ENCODE peak calls at places on chromosomes 3 and 15, in four cellular contexts. H is K562, P is HepG2, Q is GM12891. X is an unnamed sample.

GRCh38 chr3:14540821-14541385 is 761 bp upstream of the GRIP2 start:
- DNase-seq in H (no peak), P (no peak), Q (no peak), X (no peak)

GRCh38 chr3:20316238-20316637 is 130.2 kb upstream of the SGO1 start:
- DNase-seq in H (no peak), P (no peak), Q (no peak), X (no peak)

GRCh38 chr15:101148166-101148880 is 103.5 kb downstream of the CHSY1 start:
- DNase-seq in H (no peak), P (no peak), Q (no peak), X (no peak)

GRCh38 chr3:136883967-136884720 is 22.1 kb downstream of the NCK1 start:
- DNase-seq in H (no peak), P (no peak), Q (no peak), X (no peak)

GRCh38 chr15:43383070-43383469 is 12.2 kb downstream of the TUBGCP4 start:
- DNase-seq in H (no peak), P (no peak), Q (no peak), X (no peak)

GRCh38 chr15:25709437-25710159 is 153.5 kb downstream of the ATP10A start:
- DNase-seq in H (no peak), P (no peak), Q (no peak), X (no peak)

GRCh38 chr15:67813104-67813634 is 12.1 kb upstream of the SKOR1 start:
- DNase-seq in H (no peak), P (no peak), Q (no peak), X (no peak)

GRCh38 chr15:88648357-88649214 is 9.8 kb downstream of the ISG20 start:
- DNase-seq in H (no peak), P (no peak), Q (no peak), X (no peak)

GRCh38 chr15:74858366-74858735 is 14.8 kb downstream of the SCAMP2 start:
- DNase-seq in H (no peak), P (no peak), Q (no peak), X (no peak)

GRCh38 chr15:91142097-91142744 is 42.2 kb downstream of the SV2B start:
- DNase-seq in H (no peak), P (peak), Q (peak), X (no peak)

GRCh38 chr3:115790759-115791158 is 167.4 kb downstream of the GAP43 start:
- DNase-seq in H (peak), P (peak), Q (no peak), X (no peak)

GRCh38 chr3:82581350-82581749 is 819.9 kb upstream of the GBE1 start:
- DNase-seq in H (no peak), P (no peak), Q (no peak), X (no peak)

GRCh38 chr3:130609580-130609979 is 92.6 kb downstream of the COL6A6 start:
- DNase-seq in H (no peak), P (no peak), Q (no peak), X (no peak)

DNA sequence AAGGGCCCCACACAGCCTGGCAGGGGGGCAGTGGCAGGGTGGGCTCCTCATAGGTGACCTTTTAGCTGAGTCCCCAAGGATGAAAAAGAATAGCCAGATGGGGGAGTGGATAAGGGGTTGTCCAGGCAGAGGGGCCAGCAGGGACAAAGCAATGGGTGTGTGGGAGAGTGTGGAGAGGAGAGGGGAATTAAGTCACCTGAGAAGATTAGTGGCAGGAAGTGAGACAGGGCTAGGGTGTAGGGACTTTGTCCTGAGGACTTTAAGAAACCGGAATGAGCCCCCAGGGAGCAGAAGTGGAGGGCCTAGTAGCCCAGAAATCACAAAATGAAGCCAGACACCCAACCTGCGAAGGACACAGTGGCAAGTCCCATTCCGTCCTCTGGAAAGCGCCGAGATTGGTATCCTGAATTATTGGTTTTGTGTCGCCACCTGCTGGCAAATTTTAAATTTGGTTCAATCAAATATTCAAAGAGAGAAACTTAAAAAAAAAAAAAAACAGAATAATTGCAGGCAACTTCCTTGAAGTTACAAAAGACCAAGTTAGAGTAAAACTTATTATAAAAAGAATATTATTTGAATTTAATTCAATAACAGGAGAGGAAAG is 78.1 kb upstream of the SLC25A36 start:
- DNase-seq in H (peak), P (peak), Q (peak), X (no peak)
- TF ChIP-seq TAF1 in H (no peak), P (no peak), Q (no peak), X (no peak)

GRCh38 chr15:39302936-39303335 is 277.9 kb upstream of the THBS1 start:
- DNase-seq in H (no peak), P (no peak), Q (no peak), X (no peak)

GRCh38 chr15:39304931-39305728 is 275.7 kb upstream of the THBS1 start:
- DNase-seq in H (no peak), P (no peak), Q (no peak), X (no peak)

GRCh38 chr15:39300451-39301153 is 280.3 kb upstream of the THBS1 start:
- DNase-seq in H (no peak), P (no peak), Q (no peak), X (no peak)

GRCh38 chr15:39301589-39301999 is 279.3 kb upstream of the THBS1 start:
- DNase-seq in H (no peak), P (no peak), Q (no peak), X (no peak)

GRCh38 chr15:39304201-39304841 is 276.6 kb upstream of the THBS1 start:
- DNase-seq in H (no peak), P (no peak), Q (no peak), X (no peak)
- TF ChIP-seq POLR2A in H (no peak), P (no peak), Q (no peak), X (no peak)

GRCh38 chr3:127629462-127630403 is 748 bp downstream of the PODXL2 start:
- DNase-seq in H (no peak), P (no peak), Q (no peak), X (no peak)

GRCh38 chr3:127630811-127631714 is 2.1 kb downstream of the PODXL2 start:
- DNase-seq in H (no peak), P (no peak), Q (no peak), X (no peak)

GRCh38 chr3:127628426-127628787 is 578 bp upstream of the PODXL2 start:
- DNase-seq in H (no peak), P (no peak), Q (no peak), X (no peak)

GRCh38 chr3:127632035-127632434 is 3.0 kb downstream of the PODXL2 start:
- DNase-seq in H (no peak), P (no peak), Q (no peak), X (no peak)

DNA sequence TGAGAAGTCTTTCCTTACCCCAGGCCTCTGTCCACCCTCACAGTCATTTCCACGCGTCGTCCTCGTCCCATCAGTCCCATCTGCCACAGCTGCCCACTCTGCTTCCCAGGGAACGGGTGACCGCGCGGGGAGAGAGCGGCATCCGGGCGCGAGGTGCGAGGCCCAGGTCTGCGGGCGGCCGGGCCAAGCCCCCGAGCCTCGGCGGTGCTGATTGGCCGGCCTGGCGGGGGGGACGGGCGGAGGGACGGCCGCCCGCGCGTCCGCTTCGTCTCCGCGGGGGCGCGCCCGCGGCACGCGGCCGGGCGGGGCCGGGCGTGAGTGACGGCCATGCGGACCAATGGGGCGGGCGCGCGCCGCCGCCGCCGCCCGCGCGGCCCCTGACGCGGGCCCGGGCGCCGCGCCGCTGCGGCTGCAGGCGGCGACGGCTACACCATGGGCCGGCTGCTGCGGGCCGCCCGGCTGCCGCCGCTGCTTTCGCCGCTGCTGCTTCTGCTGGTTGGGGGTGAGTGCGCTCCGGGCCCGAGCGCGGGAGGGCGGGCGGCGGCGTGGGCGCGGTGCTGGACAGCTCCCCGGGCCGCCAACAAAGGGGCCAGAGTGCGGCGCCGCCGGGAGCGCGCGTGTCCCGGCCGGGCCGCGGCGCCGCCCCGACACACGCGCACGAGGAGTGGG is at the start of gene PODXL2:
- DNase-seq in H (peak), P (peak), Q (peak), X (peak)
- TF ChIP-seq TAF1 in H (no peak), P (no peak), Q (no peak), X (no peak)

GRCh38 chr3:24374801-24375200 is 119.8 kb downstream of the THRB start:
- DNase-seq in H (no peak), P (no peak), Q (no peak), X (no peak)

GRCh38 chr3:24379936-24380335 is 114.7 kb downstream of the THRB start:
- DNase-seq in H (no peak), P (no peak), Q (no peak), X (no peak)

GRCh38 chr3:24375947-24376384 is 118.7 kb downstream of the THRB start:
- DNase-seq in H (no peak), P (no peak), Q (no peak), X (no peak)

GRCh38 chr3:24377218-24377993 is 117.2 kb downstream of the THRB start:
- DNase-seq in H (no peak), P (no peak), Q (no peak), X (no peak)

DNA sequence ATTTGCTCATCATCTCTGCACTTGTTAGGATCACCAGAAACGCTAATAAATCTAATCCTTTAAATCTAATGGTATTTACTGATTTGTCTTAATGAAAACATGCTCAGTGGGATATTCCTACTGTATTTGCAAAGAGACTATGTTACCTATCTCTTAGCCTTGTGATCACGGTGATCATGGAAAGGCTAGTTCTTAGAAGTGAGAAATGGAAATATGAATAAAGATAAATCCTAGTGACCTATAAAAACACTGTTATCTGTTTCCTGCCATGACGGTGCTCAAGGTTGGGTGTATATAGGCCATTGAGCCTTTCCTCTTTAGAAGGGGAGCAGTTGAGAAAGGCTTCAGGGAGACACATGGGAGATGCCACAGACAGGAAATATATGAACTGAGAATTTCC is 116.3 kb downstream of the THRB start:
- DNase-seq in H (no peak), P (no peak), Q (no peak), X (no peak)
- TF ChIP-seq POLR2A in H (no peak), P (no peak), Q (no peak), X (no peak)